ENCODE peak calls at places on chromosomes 7 and 10, in four cellular contexts. Z is H4, Y is ascending aorta, M is neural crest cell. A is an unnamed sample.
A peak's percentile ranks its signal among the peaks of the same experiment; 100 is the strongest.

GRCh38 chr10:68333905-68334431 is 1.2 kb upstream of the PBLD start:
- DNase-seq in Z (no peak), Y (no peak), M (no peak), A (no peak)

GRCh38 chr7:34337163-34337562 is 320.9 kb upstream of the NPSR1 start:
- DNase-seq in Z (no peak), Y (no peak), M (no peak), A (no peak)

GRCh38 chr10:98425511-98426352 is 10.8 kb upstream of the PYROXD2 start:
- DNase-seq in Z (peak; percentile 38), Y (no peak), M (peak; percentile 37), A (peak; percentile 18)

GRCh38 chr7:148382585-148382984 is 208.0 kb upstream of the C7orf33 start:
- DNase-seq in Z (no peak), Y (no peak), M (no peak), A (no peak)

GRCh38 chr7:113392841-113393540 is 274.6 kb upstream of the SMIM30 start:
- DNase-seq in Z (no peak), Y (no peak), M (no peak), A (no peak)

GRCh38 chr7:142808802-142809583 is 38.2 kb downstream of the PRSS2 start:
- DNase-seq in Z (peak; percentile 80), Y (peak; percentile 41), M (no peak), A (peak; percentile 37)

GRCh38 chr7:138603549-138604324 is 97.4 kb downstream of the SVOPL start:
- DNase-seq in Z (no peak), Y (no peak), M (no peak), A (no peak)

GRCh38 chr10:82164333-82164732 is 289.3 kb downstream of the NRG3 start:
- DNase-seq in Z (no peak), Y (no peak), M (no peak), A (no peak)

GRCh38 chr10:131043039-131043691 is 268.4 kb downstream of the TCERG1L start:
- DNase-seq in Z (no peak), Y (no peak), M (no peak), A (no peak)

GRCh38 chr7:80876894-80877414 is 41.9 kb downstream of the SEMA3C start:
- DNase-seq in Z (peak; percentile 59), Y (no peak), M (no peak), A (peak; percentile 52)

GRCh38 chr7:25549315-25549933 is 321.1 kb upstream of the NPVF start:
- DNase-seq in Z (no peak), Y (no peak), M (no peak), A (no peak)

GRCh38 chr7:150941351-150941982 is 36.7 kb downstream of the KCNH2 start:
- DNase-seq in Z (no peak), Y (no peak), M (no peak), A (no peak)

GRCh38 chr7:15972767-15973362 is 286.4 kb upstream of the MEOX2 start:
- DNase-seq in Z (no peak), Y (no peak), M (no peak), A (peak; percentile 33)

GRCh38 chr10:36448760-36449681 is 676.4 kb upstream of the ANKRD30A start:
- DNase-seq in Z (peak; percentile 5), Y (no peak), M (no peak), A (peak; percentile 9)

GRCh38 chr10:71462642-71462935 is 65.9 kb downstream of the CDH23 start:
- DNase-seq in Z (no peak), Y (no peak), M (no peak), A (no peak)

GRCh38 chr7:116809636-116810266 is 52.6 kb upstream of the CAPZA2 start:
- DNase-seq in Z (peak; percentile 73), Y (no peak), M (peak; percentile 17), A (peak; percentile 73)

GRCh38 chr10:26755443-26755903 is 58.0 kb downstream of the PDSS1 start:
- DNase-seq in Z (peak; percentile 27), Y (no peak), M (no peak), A (peak; percentile 68)

GRCh38 chr10:37654466-37654865 is 202.9 kb downstream of the ZNF248 start:
- DNase-seq in Z (no peak), Y (no peak), M (no peak), A (no peak)

GRCh38 chr10:81367132-81367531 is 507.9 kb upstream of the NRG3 start:
- DNase-seq in Z (no peak), Y (no peak), M (no peak), A (no peak)

GRCh38 chr7:106314875-106315274 is 30.1 kb upstream of the NAMPT start:
- DNase-seq in Z (no peak), Y (no peak), M (no peak), A (no peak)

GRCh38 chr10:30034433-30035137 is 24.8 kb downstream of the JCAD start:
- DNase-seq in Z (no peak), Y (no peak), M (no peak), A (no peak)

GRCh38 chr7:115198143-115198542 is 276.2 kb downstream of the MDFIC start:
- DNase-seq in Z (no peak), Y (no peak), M (no peak), A (peak; percentile 36)

GRCh38 chr10:88542522-88542921 is 40.6 kb downstream of the RNLS start:
- DNase-seq in Z (no peak), Y (no peak), M (no peak), A (no peak)

GRCh38 chr7:46230298-46231295 is 309.5 kb upstream of the IGFBP3 start:
- DNase-seq in Z (no peak), Y (no peak), M (no peak), A (peak; percentile 78)

GRCh38 chr10:16853201-16853600 is 36.0 kb upstream of the RSU1 start:
- DNase-seq in Z (peak; percentile 27), Y (no peak), M (no peak), A (peak; percentile 78)

GRCh38 chr10:113916053-113916452 is 61.6 kb downstream of the NHLRC2 start:
- DNase-seq in Z (no peak), Y (no peak), M (no peak), A (no peak)

GRCh38 chr7:22823142-22823497 is 471 bp upstream of the TOMM7 start:
- DNase-seq in Z (no peak), Y (no peak), M (no peak), A (no peak)

GRCh38 chr10:24685958-24686540 is 37.6 kb downstream of the ARHGAP21 start:
- DNase-seq in Z (no peak), Y (no peak), M (no peak), A (peak; percentile 45)

GRCh38 chr7:92246363-92247101 is 758 bp downstream of the ANKIB1 start:
- DNase-seq in Z (peak; percentile 23), Y (no peak), M (peak; percentile 12), A (peak; percentile 26)

GRCh38 chr10:45023426-45023825 is 22.7 kb downstream of the ZNF22 start:
- DNase-seq in Z (no peak), Y (no peak), M (no peak), A (no peak)

GRCh38 chr10:49397036-49397999 is 1.4 kb upstream of the DRGX start:
- DNase-seq in Z (no peak), Y (no peak), M (peak; percentile 19), A (peak; percentile 3)

GRCh38 chr10:1199345-1199673 is 143.1 kb downstream of the WDR37 start:
- DNase-seq in Z (no peak), Y (no peak), M (no peak), A (no peak)

GRCh38 chr10:49769692-49770091 is 7.6 kb upstream of the OGDHL start:
- DNase-seq in Z (no peak), Y (no peak), M (no peak), A (no peak)

GRCh38 chr7:147811923-147812322 is 778.6 kb upstream of the C7orf33 start:
- DNase-seq in Z (no peak), Y (no peak), M (no peak), A (no peak)

A was measured in astrocyte of the spinal cord.